ENCODE peak calls at places on chromosomes 16 and 17, in seven cellular contexts. One of them, this sample, is unnamed.

GRCh38 chr17:34177642-34178041 is 77.4 kb upstream of the CCL2 start:
- DNase-seq in omental fat pad: no peak
- DNase-seq in stimulated activated naive CD8-positive, alpha-beta T cell treated with anti-CD3 and anti-CD28 coated beads, Interleukin-15, amount 100 ng/mL, for 72 hours: no peak
- DNase-seq in PC-9: no peak
- DNase-seq in stimulated activated CD8-positive, alpha-beta memory T cell treated with anti-CD3 and anti-CD28 coated beads, Interleukin-15, amount 100 ng/mL, for 48 hours: no peak
- DNase-seq in dermis blood vessel endothelial cell: peak; percentile 93
- DNase-seq in CD8-positive, alpha-beta T cell: no peak
- DNase-seq in this sample: no peak

GRCh38 chr16:50444546-50444945 is 75.8 kb upstream of the BRD7 start:
- DNase-seq in omental fat pad: no peak
- DNase-seq in stimulated activated naive CD8-positive, alpha-beta T cell treated with anti-CD3 and anti-CD28 coated beads, Interleukin-15, amount 100 ng/mL, for 72 hours: no peak
- DNase-seq in PC-9: no peak
- DNase-seq in stimulated activated CD8-positive, alpha-beta memory T cell treated with anti-CD3 and anti-CD28 coated beads, Interleukin-15, amount 100 ng/mL, for 48 hours: no peak
- DNase-seq in dermis blood vessel endothelial cell: no peak
- DNase-seq in CD8-positive, alpha-beta T cell: no peak
- DNase-seq in this sample: no peak

GRCh38 chr16:31421587-31421986 is 6.6 kb downstream of the COX6A2 start:
- DNase-seq in omental fat pad: no peak
- DNase-seq in stimulated activated naive CD8-positive, alpha-beta T cell treated with anti-CD3 and anti-CD28 coated beads, Interleukin-15, amount 100 ng/mL, for 72 hours: peak; percentile 79
- DNase-seq in PC-9: no peak
- DNase-seq in stimulated activated CD8-positive, alpha-beta memory T cell treated with anti-CD3 and anti-CD28 coated beads, Interleukin-15, amount 100 ng/mL, for 48 hours: peak; percentile 70
- DNase-seq in dermis blood vessel endothelial cell: no peak
- DNase-seq in CD8-positive, alpha-beta T cell: peak; percentile 16
- DNase-seq in this sample: no peak

GRCh38 chr16:84137287-84137686 is 7.7 kb downstream of the HSDL1 start:
- DNase-seq in omental fat pad: no peak
- DNase-seq in stimulated activated naive CD8-positive, alpha-beta T cell treated with anti-CD3 and anti-CD28 coated beads, Interleukin-15, amount 100 ng/mL, for 72 hours: no peak
- DNase-seq in PC-9: no peak
- DNase-seq in stimulated activated CD8-positive, alpha-beta memory T cell treated with anti-CD3 and anti-CD28 coated beads, Interleukin-15, amount 100 ng/mL, for 48 hours: no peak
- DNase-seq in dermis blood vessel endothelial cell: no peak
- DNase-seq in CD8-positive, alpha-beta T cell: no peak
- DNase-seq in this sample: no peak

GRCh38 chr17:46810837-46811236 is 7.7 kb downstream of the WNT3 start:
- DNase-seq in omental fat pad: no peak
- DNase-seq in stimulated activated naive CD8-positive, alpha-beta T cell treated with anti-CD3 and anti-CD28 coated beads, Interleukin-15, amount 100 ng/mL, for 72 hours: no peak
- DNase-seq in PC-9: no peak
- DNase-seq in stimulated activated CD8-positive, alpha-beta memory T cell treated with anti-CD3 and anti-CD28 coated beads, Interleukin-15, amount 100 ng/mL, for 48 hours: no peak
- DNase-seq in dermis blood vessel endothelial cell: no peak
- DNase-seq in CD8-positive, alpha-beta T cell: no peak
- DNase-seq in this sample: no peak

GRCh38 chr16:27382187-27382855 is 19.7 kb upstream of the IL21R start:
- DNase-seq in omental fat pad: no peak
- DNase-seq in stimulated activated naive CD8-positive, alpha-beta T cell treated with anti-CD3 and anti-CD28 coated beads, Interleukin-15, amount 100 ng/mL, for 72 hours: no peak
- DNase-seq in PC-9: no peak
- DNase-seq in stimulated activated CD8-positive, alpha-beta memory T cell treated with anti-CD3 and anti-CD28 coated beads, Interleukin-15, amount 100 ng/mL, for 48 hours: no peak
- DNase-seq in dermis blood vessel endothelial cell: no peak
- DNase-seq in CD8-positive, alpha-beta T cell: no peak
- DNase-seq in this sample: no peak

GRCh38 chr16:4021070-4021779 is 95.0 kb downstream of the ADCY9 start:
- DNase-seq in omental fat pad: no peak
- DNase-seq in stimulated activated naive CD8-positive, alpha-beta T cell treated with anti-CD3 and anti-CD28 coated beads, Interleukin-15, amount 100 ng/mL, for 72 hours: no peak
- DNase-seq in PC-9: peak; percentile 80
- DNase-seq in stimulated activated CD8-positive, alpha-beta memory T cell treated with anti-CD3 and anti-CD28 coated beads, Interleukin-15, amount 100 ng/mL, for 48 hours: no peak
- DNase-seq in dermis blood vessel endothelial cell: no peak
- DNase-seq in CD8-positive, alpha-beta T cell: no peak
- DNase-seq in this sample: no peak

GRCh38 chr17:4566785-4567184 is 6.4 kb upstream of the GGT6 start:
- DNase-seq in omental fat pad: no peak
- DNase-seq in stimulated activated naive CD8-positive, alpha-beta T cell treated with anti-CD3 and anti-CD28 coated beads, Interleukin-15, amount 100 ng/mL, for 72 hours: peak; percentile 42
- DNase-seq in PC-9: peak; percentile 68
- DNase-seq in stimulated activated CD8-positive, alpha-beta memory T cell treated with anti-CD3 and anti-CD28 coated beads, Interleukin-15, amount 100 ng/mL, for 48 hours: no peak
- DNase-seq in dermis blood vessel endothelial cell: peak; percentile 74
- DNase-seq in CD8-positive, alpha-beta T cell: no peak
- DNase-seq in this sample: peak; percentile 78

GRCh38 chr16:2919511-2920255 is 8.0 kb downstream of the FLYWCH1 start:
- DNase-seq in omental fat pad: no peak
- DNase-seq in stimulated activated naive CD8-positive, alpha-beta T cell treated with anti-CD3 and anti-CD28 coated beads, Interleukin-15, amount 100 ng/mL, for 72 hours: peak; percentile 55
- DNase-seq in PC-9: peak; percentile 57
- DNase-seq in stimulated activated CD8-positive, alpha-beta memory T cell treated with anti-CD3 and anti-CD28 coated beads, Interleukin-15, amount 100 ng/mL, for 48 hours: no peak
- DNase-seq in dermis blood vessel endothelial cell: peak; percentile 82
- DNase-seq in CD8-positive, alpha-beta T cell: peak; percentile 38
- DNase-seq in this sample: peak; percentile 84

GRCh38 chr17:67068999-67069398 is 24.6 kb downstream of the CACNG1 start:
- DNase-seq in omental fat pad: no peak
- DNase-seq in stimulated activated naive CD8-positive, alpha-beta T cell treated with anti-CD3 and anti-CD28 coated beads, Interleukin-15, amount 100 ng/mL, for 72 hours: no peak
- DNase-seq in PC-9: no peak
- DNase-seq in stimulated activated CD8-positive, alpha-beta memory T cell treated with anti-CD3 and anti-CD28 coated beads, Interleukin-15, amount 100 ng/mL, for 48 hours: no peak
- DNase-seq in dermis blood vessel endothelial cell: no peak
- DNase-seq in CD8-positive, alpha-beta T cell: no peak
- DNase-seq in this sample: no peak